ENCODE peak calls at places on chromosomes 11 and 22, in ten cellular contexts. Z, B, S, D, H, K, U, T, M and N are unnamed samples.

GRCh38 chr11:61768376-61769076 is 16.1 kb downstream of the MYRF start:
- DNase-seq in Z (no peak), B (no peak), S (no peak), D (no peak), H (no peak), K (no peak), U (no peak), T (no peak), M (no peak), N (no peak)

GRCh38 chr11:124763156-124763947 is 1.3 kb upstream of the ESAM start:
- DNase-seq in Z (no peak), B (peak), S (peak), D (peak), H (peak), K (peak), U (peak), T (peak), M (peak), N (peak)

GRCh38 chr11:14270690-14271542 is 88.1 kb downstream of the RRAS2 start:
- DNase-seq in Z (no peak), B (no peak), S (peak), D (peak), H (no peak), K (no peak), U (no peak), T (no peak), M (no peak), N (no peak)

GRCh38 chr11:124898711-124899110 is 1.0 kb upstream of the ROBO4 start:
- DNase-seq in Z (no peak), B (peak), S (no peak), D (no peak), H (no peak), K (peak), U (peak), T (peak), M (no peak), N (peak)

GRCh38 chr22:23401111-23401909 is 178.8 kb downstream of the IGLL1 start:
- DNase-seq in Z (no peak), B (no peak), S (no peak), D (no peak), H (no peak), K (no peak), U (no peak), T (no peak), M (peak), N (peak)

GRCh38 chr11:69881467-69882269 is 62.5 kb upstream of the FGF3 start:
- DNase-seq in Z (no peak), B (no peak), S (no peak), D (no peak), H (no peak), K (peak), U (no peak), T (no peak), M (no peak), N (no peak)

GRCh38 chr11:64754124-64754918 is 5.5 kb downstream of the PYGM start:
- DNase-seq in Z (no peak), B (no peak), S (no peak), D (no peak), H (no peak), K (no peak), U (no peak), T (no peak), M (no peak), N (no peak)

GRCh38 chr11:114616516-114616915 is 20.9 kb upstream of the NXPE4 start:
- DNase-seq in Z (no peak), B (no peak), S (peak), D (no peak), H (no peak), K (peak), U (no peak), T (no peak), M (no peak), N (no peak)

GRCh38 chr11:61345954-61346814 is 13.2 kb downstream of the TKFC start:
- DNase-seq in Z (no peak), B (no peak), S (no peak), D (no peak), H (no peak), K (no peak), U (no peak), T (no peak), M (no peak), N (no peak)

GRCh38 chr11:8242113-8242475 is 21.6 kb downstream of the LMO1 start:
- DNase-seq in Z (no peak), B (no peak), S (no peak), D (no peak), H (no peak), K (peak), U (no peak), T (no peak), M (no peak), N (no peak)

GRCh38 chr11:131945695-131946094 is 575.3 kb downstream of the NTM start:
- DNase-seq in Z (no peak), B (no peak), S (no peak), D (no peak), H (no peak), K (no peak), U (no peak), T (no peak), M (no peak), N (no peak)

GRCh38 chr11:10742460-10743208 is 8.4 kb upstream of the CTR9 start:
- DNase-seq in Z (no peak), B (no peak), S (no peak), D (no peak), H (no peak), K (no peak), U (no peak), T (no peak), M (peak), N (peak)

GRCh38 chr11:113193894-113194293 is 120.5 kb upstream of the TTC12 start:
- DNase-seq in Z (no peak), B (no peak), S (peak), D (no peak), H (no peak), K (no peak), U (no peak), T (no peak), M (peak), N (no peak)

GRCh38 chr22:27380826-27381225 is 420.7 kb downstream of the MN1 start:
- DNase-seq in Z (no peak), B (no peak), S (no peak), D (no peak), H (no peak), K (no peak), U (no peak), T (no peak), M (no peak), N (no peak)

GRCh38 chr11:61069427-61069826 is 32.9 kb upstream of the CD5 start:
- DNase-seq in Z (no peak), B (peak), S (no peak), D (no peak), H (no peak), K (peak), U (no peak), T (no peak), M (no peak), N (no peak)

GRCh38 chr11:13276454-13276851 is 1.1 kb upstream of the BMAL1 start:
- DNase-seq in Z (no peak), B (no peak), S (no peak), D (no peak), H (no peak), K (no peak), U (no peak), T (no peak), M (no peak), N (no peak)

GRCh38 chr11:15943418-15944197 is 412.7 kb downstream of the SOX6 start:
- DNase-seq in Z (no peak), B (peak), S (no peak), D (no peak), H (no peak), K (peak), U (no peak), T (no peak), M (no peak), N (no peak)
- H3K4me3 ChIP-seq in Z (no peak), B (no peak), S (no peak), D (no peak), H (no peak), K (no peak), U (no peak), T (no peak), M (no peak), N (no peak)

GRCh38 chr11:47983464-47984397 is 3.4 kb downstream of the PTPRJ start:
- DNase-seq in Z (no peak), B (no peak), S (no peak), D (no peak), H (no peak), K (no peak), U (no peak), T (no peak), M (peak), N (peak)
- H3K4me3 ChIP-seq in Z (peak), B (no peak), S (no peak), D (peak), H (no peak), K (no peak), U (no peak), T (no peak), M (no peak), N (peak)

DNA sequence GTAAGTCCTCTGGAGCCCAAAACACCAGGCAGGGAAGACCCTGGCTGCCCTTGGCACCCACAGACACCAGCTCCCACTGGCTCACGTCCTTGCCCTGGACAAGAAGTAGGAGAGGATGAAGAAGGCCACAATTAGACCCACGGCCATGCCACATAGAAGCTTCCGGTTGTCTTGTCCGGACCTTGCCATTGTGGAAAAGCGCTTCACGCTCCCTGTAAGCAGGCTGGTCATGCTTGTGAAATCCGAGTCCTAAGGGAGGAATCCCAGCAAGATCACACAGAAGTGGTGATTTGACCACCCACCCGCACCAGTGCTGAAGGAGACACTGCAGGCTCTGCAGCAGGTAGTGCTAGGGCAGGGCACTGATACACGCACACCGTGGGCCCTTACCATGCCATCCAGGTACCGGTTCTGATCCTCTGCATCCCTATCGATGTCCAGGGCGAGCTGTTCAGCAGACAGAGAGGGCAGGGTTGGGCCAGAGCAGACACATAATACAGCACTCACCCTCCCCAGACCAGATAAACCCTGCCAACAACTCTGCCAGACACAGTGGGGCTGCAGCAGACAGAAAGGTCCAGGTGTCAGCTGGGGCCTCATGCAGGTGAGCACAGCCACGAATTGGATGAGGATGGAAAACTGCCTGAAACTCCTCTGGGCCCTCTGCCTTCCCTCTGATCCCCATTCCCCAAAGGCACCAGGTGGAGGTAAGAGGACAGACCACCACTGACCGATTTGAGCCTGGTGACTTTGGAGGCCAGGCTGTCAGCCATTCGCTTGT is 1.8 kb downstream of the BET1L start:
- DNase-seq in Z (no peak), B (peak), S (peak), D (no peak), H (peak), K (peak), U (no peak), T (no peak), M (no peak), N (no peak)
- H3K4me3 ChIP-seq in Z (no peak), B (no peak), S (no peak), D (no peak), H (peak), K (peak), U (peak), T (peak), M (peak), N (peak)

DNA sequence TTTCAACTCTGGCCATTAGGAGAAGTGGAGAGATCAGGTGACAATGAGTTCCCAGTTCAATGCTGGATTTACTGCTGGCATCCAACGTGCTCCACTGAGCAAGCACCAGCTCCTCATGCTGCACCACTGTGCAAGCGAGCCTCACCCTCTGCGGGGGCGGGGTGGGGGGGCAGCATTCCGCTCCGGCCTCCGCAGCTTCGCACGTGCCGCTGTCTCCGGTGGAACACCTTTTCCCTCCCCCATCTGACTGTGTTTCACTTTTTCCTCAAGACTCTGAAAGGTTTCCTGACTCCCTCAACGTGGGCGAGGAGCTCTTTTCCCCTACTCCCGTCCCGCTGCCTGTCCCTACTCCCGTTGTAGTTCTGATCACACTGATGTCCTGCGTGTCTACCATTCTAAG is 835 bp upstream of the RHOD start:
- DNase-seq in Z (no peak), B (no peak), S (no peak), D (no peak), H (no peak), K (no peak), U (no peak), T (peak), M (peak), N (no peak)
- H3K4me3 ChIP-seq in Z (peak), B (no peak), S (no peak), D (no peak), H (peak), K (peak), U (no peak), T (peak), M (peak), N (peak)

GRCh38 chr11:4611986-4612385 is 4.0 kb upstream of the TRIM68 start:
- DNase-seq in Z (no peak), B (no peak), S (no peak), D (no peak), H (no peak), K (no peak), U (no peak), T (no peak), M (no peak), N (no peak)

GRCh38 chr11:4606231-4607015 is 1.6 kb downstream of the TRIM68 start:
- DNase-seq in Z (no peak), B (no peak), S (no peak), D (no peak), H (peak), K (no peak), U (peak), T (no peak), M (peak), N (peak)

GRCh38 chr11:4607782-4608666 is at the start of gene TRIM68:
- DNase-seq in Z (peak), B (peak), S (peak), D (peak), H (peak), K (peak), U (peak), T (peak), M (peak), N (peak)

GRCh38 chr11:4607111-4607510 is 920 bp downstream of the TRIM68 start:
- DNase-seq in Z (no peak), B (no peak), S (no peak), D (no peak), H (no peak), K (no peak), U (no peak), T (no peak), M (peak), N (peak)

GRCh38 chr11:4610258-4610935 is 2.4 kb upstream of the TRIM68 start:
- DNase-seq in Z (no peak), B (no peak), S (peak), D (peak), H (no peak), K (no peak), U (no peak), T (no peak), M (no peak), N (peak)
- H3K4me3 ChIP-seq in Z (no peak), B (no peak), S (no peak), D (peak), H (no peak), K (no peak), U (no peak), T (peak), M (peak), N (peak)